ENCODE peak calls at places on chromosomes 6 and 20, in nine cellular contexts. O is astrocyte of the spinal cord; H is neural progenitor cell; P is NCI-H146; K is AG10803; J is NT2/D1; I is stimulated activated CD4-positive, alpha-beta T cell treated with anti-CD3 and anti-CD28 coated beads, Interleukin-4, amount 100 ng/mL, for 4 hours; N is transverse colon; F is A172. Y is an unnamed sample.

GRCh38 chr6:28371706-28372451 is 22.1 kb downstream of the ZKSCAN3 start:
- DNase-seq in P (no peak), F (no peak), H (no peak), O (no peak), K (no peak), I (no peak), J (no peak), N (no peak), Y (no peak)

GRCh38 chr6:14598017-14598864 is 480.7 kb downstream of the CD83 start:
- DNase-seq in P (no peak), H (peak), J (peak), F (no peak), I (no peak), O (no peak), N (no peak), K (no peak), Y (no peak)

GRCh38 chr6:39476670-39477069 is 154.2 kb upstream of the KCNK16 start:
- DNase-seq in P (no peak), K (no peak), N (no peak), F (no peak), O (no peak), H (no peak), I (no peak), J (no peak), Y (no peak)

GRCh38 chr6:139732451-139732850 is 358.0 kb upstream of the CITED2 start:
- DNase-seq in J (no peak), K (peak), F (peak), P (no peak), O (peak), N (peak), H (no peak), I (no peak), Y (no peak)

GRCh38 chr6:93036835-93037234 is 382.5 kb downstream of the EPHA7 start:
- DNase-seq in P (no peak), N (no peak), I (no peak), K (no peak), O (peak), F (peak), H (peak), J (no peak), Y (no peak)

GRCh38 chr20:47304287-47304686 is 52.2 kb downstream of the ZMYND8 start:
- DNase-seq in H (no peak), O (peak), J (no peak), K (peak), N (peak), P (peak), F (no peak), I (no peak), Y (no peak)

GRCh38 chr6:63644668-63645326 is 9.2 kb downstream of the PHF3 start:
- DNase-seq in K (peak), N (no peak), F (peak), P (no peak), I (no peak), H (no peak), J (no peak), O (peak), Y (no peak)

GRCh38 chr20:61588356-61589054 is 336.4 kb downstream of the CDH4 start:
- DNase-seq in N (no peak), O (peak), I (no peak), H (no peak), P (no peak), J (no peak), F (peak), K (peak), Y (no peak)

GRCh38 chr20:5596401-5597193 is 153.6 kb upstream of the SHLD1 start:
- DNase-seq in K (no peak), O (no peak), H (no peak), F (no peak), P (no peak), I (no peak), N (no peak), J (no peak), Y (no peak)

GRCh38 chr6:81766482-81767069 is 14.1 kb upstream of the TENT5A start:
- DNase-seq in H (no peak), J (no peak), F (peak), N (no peak), O (peak), P (no peak), I (no peak), K (peak), Y (no peak)

GRCh38 chr6:131807644-131808459 is at the start of gene ENPP1:
- DNase-seq in F (peak), O (peak), K (peak), P (peak), H (peak), J (peak), I (peak), N (peak), Y (peak)

GRCh38 chr6:111979633-111980032 is 74.3 kb upstream of the CCN6 start:
- DNase-seq in O (no peak), H (no peak), N (no peak), J (no peak), F (no peak), K (no peak), P (no peak), I (peak), Y (no peak)

GRCh38 chr6:106315765-106316375 is 9.7 kb downstream of the ATG5 start:
- DNase-seq in O (peak), F (no peak), H (no peak), J (no peak), K (no peak), P (no peak), I (no peak), N (no peak), Y (no peak)

GRCh38 chr6:13331516-13332348 is 3.4 kb upstream of the TBC1D7 start:
- DNase-seq in O (peak), P (peak), I (no peak), F (peak), J (no peak), N (no peak), H (no peak), K (peak), Y (no peak)

GRCh38 chr6:109781001-109781400 is 89.9 kb downstream of the FIG4 start:
- DNase-seq in P (no peak), I (no peak), F (no peak), O (no peak), N (no peak), J (no peak), K (no peak), H (no peak), Y (no peak)

GRCh38 chr6:133951881-133952814 is 876 bp upstream of the TBPL1 start:
- DNase-seq in O (peak), H (peak), F (peak), I (peak), J (peak), K (peak), N (peak), P (peak), Y (peak)

GRCh38 chr6:113178349-113178748 is 678.8 kb upstream of the MARCKS start:
- DNase-seq in O (peak), P (no peak), K (no peak), I (no peak), H (no peak), N (no peak), J (no peak), F (no peak), Y (no peak)

GRCh38 chr20:37498066-37498702 is 22.9 kb upstream of the NNAT start:
- DNase-seq in H (no peak), I (no peak), J (no peak), K (no peak), O (no peak), P (no peak), N (no peak), F (no peak), Y (no peak)

GRCh38 chr6:113907107-113907506 is 50.0 kb downstream of the MARCKS start:
- DNase-seq in F (no peak), O (no peak), K (no peak), H (no peak), I (no peak), J (no peak), P (no peak), N (no peak), Y (no peak)

GRCh38 chr6:81940451-81940850 is 188.0 kb upstream of the TENT5A start:
- DNase-seq in F (no peak), O (no peak), I (no peak), N (no peak), J (no peak), K (no peak), P (no peak), H (no peak), Y (no peak)

GRCh38 chr6:90891338-90891715 is 304.5 kb upstream of the MAP3K7 start:
- DNase-seq in P (no peak), J (no peak), K (no peak), I (no peak), H (no peak), O (no peak), N (no peak), F (no peak), Y (no peak)

GRCh38 chr20:45405566-45406259 is 2.4 kb upstream of the DBNDD2 start:
- DNase-seq in N (peak), J (no peak), H (peak), P (peak), I (no peak), O (no peak), F (no peak), K (no peak), Y (no peak)

GRCh38 chr20:3786126-3786484 is 435 bp downstream of the CENPB start:
- DNase-seq in I (no peak), N (peak), H (peak), P (peak), O (peak), J (no peak), F (no peak), K (peak), Y (peak)

GRCh38 chr6:317068-317451 is 24.8 kb downstream of the DUSP22 start:
- DNase-seq in O (no peak), J (no peak), N (no peak), P (no peak), F (no peak), K (no peak), H (no peak), I (no peak), Y (no peak)